ENCODE peak calls at places on chromosomes 13 and 19, in five cellular contexts. One of them, this sample, is unnamed.

GRCh38 chr13:110397445-110397844 is 90.4 kb downstream of the COL4A2 start:
- DNase-seq in astrocyte of the spinal cord: no peak
- DNase-seq in HFF-Myc: no peak
- DNase-seq in heart left ventricle: no peak
- DNase-seq in CD4-positive, alpha-beta T cell: no peak
- DNase-seq in this sample: no peak

GRCh38 chr13:108919036-108919907 is 289.9 kb downstream of the MYO16 start:
- DNase-seq in astrocyte of the spinal cord: peak; percentile 23
- DNase-seq in CD4-positive, alpha-beta T cell: no peak
- DNase-seq in HFF-Myc: no peak
- DNase-seq in heart left ventricle: no peak
- DNase-seq in this sample: no peak

GRCh38 chr13:75861786-75862185 is 225.7 kb downstream of the LMO7 start:
- DNase-seq in heart left ventricle: no peak
- DNase-seq in HFF-Myc: no peak
- DNase-seq in astrocyte of the spinal cord: no peak
- DNase-seq in CD4-positive, alpha-beta T cell: no peak
- DNase-seq in this sample: no peak

GRCh38 chr13:40539954-40540706 is 126.3 kb downstream of the FOXO1 start:
- DNase-seq in CD4-positive, alpha-beta T cell: no peak
- DNase-seq in heart left ventricle: no peak
- DNase-seq in HFF-Myc: peak; percentile 78
- DNase-seq in astrocyte of the spinal cord: peak; percentile 89
- DNase-seq in this sample: no peak

GRCh38 chr13:99949657-99950413 is 21.7 kb downstream of the ZIC5 start:
- DNase-seq in CD4-positive, alpha-beta T cell: no peak
- DNase-seq in astrocyte of the spinal cord: no peak
- DNase-seq in heart left ventricle: no peak
- DNase-seq in HFF-Myc: no peak
- DNase-seq in this sample: no peak

GRCh38 chr13:114283581-114283980 is 2.2 kb downstream of the UPF3A start:
- DNase-seq in CD4-positive, alpha-beta T cell: no peak
- DNase-seq in HFF-Myc: no peak
- DNase-seq in heart left ventricle: no peak
- DNase-seq in astrocyte of the spinal cord: no peak
- DNase-seq in this sample: no peak

GRCh38 chr13:83796364-83796763 is 85.9 kb downstream of the SLITRK1 start:
- DNase-seq in CD4-positive, alpha-beta T cell: no peak
- DNase-seq in heart left ventricle: no peak
- DNase-seq in astrocyte of the spinal cord: no peak
- DNase-seq in HFF-Myc: no peak
- DNase-seq in this sample: no peak

GRCh38 chr13:24654741-24655140 is 25.5 kb upstream of the ATP12A start:
- DNase-seq in HFF-Myc: no peak
- DNase-seq in astrocyte of the spinal cord: no peak
- DNase-seq in CD4-positive, alpha-beta T cell: no peak
- DNase-seq in heart left ventricle: no peak
- DNase-seq in this sample: no peak

GRCh38 chr19:35716735-35716984 is 1.1 kb upstream of the KMT2B start:
- DNase-seq in CD4-positive, alpha-beta T cell: no peak
- DNase-seq in heart left ventricle: no peak
- DNase-seq in astrocyte of the spinal cord: no peak
- DNase-seq in HFF-Myc: no peak
- DNase-seq in this sample: no peak

GRCh38 chr19:58097783-58098681 is at the start of gene ZSCAN18:
- DNase-seq in astrocyte of the spinal cord: peak; percentile 96
- DNase-seq in CD4-positive, alpha-beta T cell: peak; percentile 98
- DNase-seq in heart left ventricle: peak; percentile 99
- DNase-seq in HFF-Myc: peak; percentile 40
- DNase-seq in this sample: peak; percentile 98

GRCh38 chr19:10318807-10319426 is 3.1 kb upstream of the FDX2 start:
- DNase-seq in astrocyte of the spinal cord: no peak
- DNase-seq in HFF-Myc: no peak
- DNase-seq in CD4-positive, alpha-beta T cell: no peak
- DNase-seq in heart left ventricle: no peak
- DNase-seq in this sample: no peak

GRCh38 chr13:96581741-96582140 is 412.5 kb downstream of the OXGR1 start:
- DNase-seq in CD4-positive, alpha-beta T cell: no peak
- DNase-seq in heart left ventricle: no peak
- DNase-seq in HFF-Myc: no peak
- DNase-seq in astrocyte of the spinal cord: no peak
- DNase-seq in this sample: no peak

GRCh38 chr19:48400018-48400742 is 6.7 kb downstream of the GRIN2D start:
- DNase-seq in HFF-Myc: no peak
- DNase-seq in astrocyte of the spinal cord: peak; percentile 81
- DNase-seq in CD4-positive, alpha-beta T cell: no peak
- DNase-seq in heart left ventricle: peak; percentile 66
- DNase-seq in this sample: peak; percentile 63

GRCh38 chr13:20585371-20585770 is 18.4 kb downstream of the IFT88 start:
- DNase-seq in astrocyte of the spinal cord: no peak
- DNase-seq in HFF-Myc: no peak
- DNase-seq in CD4-positive, alpha-beta T cell: no peak
- DNase-seq in heart left ventricle: no peak
- DNase-seq in this sample: no peak

GRCh38 chr13:113083402-113084061 is 22.1 kb upstream of the F7 start:
- DNase-seq in CD4-positive, alpha-beta T cell: no peak
- DNase-seq in HFF-Myc: no peak
- DNase-seq in heart left ventricle: peak; percentile 75
- DNase-seq in astrocyte of the spinal cord: no peak
- DNase-seq in this sample: no peak

GRCh38 chr13:75635621-75636338 is at the start of gene LMO7:
- DNase-seq in HFF-Myc: no peak
- DNase-seq in heart left ventricle: peak; percentile 60
- DNase-seq in CD4-positive, alpha-beta T cell: peak; percentile 52
- DNase-seq in astrocyte of the spinal cord: peak; percentile 73
- DNase-seq in this sample: peak; percentile 88

GRCh38 chr19:5963855-5964254 is 14.1 kb downstream of the RANBP3 start:
- DNase-seq in CD4-positive, alpha-beta T cell: no peak
- DNase-seq in HFF-Myc: no peak
- DNase-seq in heart left ventricle: no peak
- DNase-seq in astrocyte of the spinal cord: no peak
- DNase-seq in this sample: no peak

GRCh38 chr13:73268306-73268705 is 209.5 kb downstream of the KLF5 start:
- DNase-seq in heart left ventricle: no peak
- DNase-seq in astrocyte of the spinal cord: peak; percentile 30
- DNase-seq in CD4-positive, alpha-beta T cell: no peak
- DNase-seq in HFF-Myc: no peak
- DNase-seq in this sample: no peak

GRCh38 chr19:44745386-44745831 is 3.1 kb upstream of the BCL3 start:
- DNase-seq in heart left ventricle: peak; percentile 84
- DNase-seq in HFF-Myc: no peak
- DNase-seq in CD4-positive, alpha-beta T cell: no peak
- DNase-seq in astrocyte of the spinal cord: peak; percentile 73
- DNase-seq in this sample: no peak

GRCh38 chr13:50690020-50690419 is 153.5 kb downstream of the DLEU7 start:
- DNase-seq in astrocyte of the spinal cord: no peak
- DNase-seq in HFF-Myc: no peak
- DNase-seq in CD4-positive, alpha-beta T cell: no peak
- DNase-seq in heart left ventricle: no peak
- DNase-seq in this sample: no peak

GRCh38 chr13:102286326-102286725 is 115.5 kb downstream of the FGF14 start:
- DNase-seq in astrocyte of the spinal cord: peak; percentile 84
- DNase-seq in CD4-positive, alpha-beta T cell: no peak
- DNase-seq in heart left ventricle: no peak
- DNase-seq in HFF-Myc: no peak
- DNase-seq in this sample: no peak

GRCh38 chr13:97723655-97724054 is 229.8 kb upstream of the IPO5 start:
- DNase-seq in HFF-Myc: no peak
- DNase-seq in heart left ventricle: no peak
- DNase-seq in CD4-positive, alpha-beta T cell: no peak
- DNase-seq in astrocyte of the spinal cord: no peak
- DNase-seq in this sample: no peak

GRCh38 chr13:106986033-106986484 is 418.1 kb upstream of the ARGLU1 start:
- DNase-seq in HFF-Myc: no peak
- DNase-seq in astrocyte of the spinal cord: no peak
- DNase-seq in heart left ventricle: no peak
- DNase-seq in CD4-positive, alpha-beta T cell: no peak
- DNase-seq in this sample: no peak

GRCh38 chr19:46787331-46788100 is 878 bp downstream of the SLC1A5 start:
- DNase-seq in CD4-positive, alpha-beta T cell: peak; percentile 20
- DNase-seq in astrocyte of the spinal cord: peak; percentile 67
- DNase-seq in HFF-Myc: no peak
- DNase-seq in heart left ventricle: peak; percentile 78
- DNase-seq in this sample: peak; percentile 54

GRCh38 chr13:45207319-45207718 is 6.5 kb upstream of the KCTD4 start:
- DNase-seq in HFF-Myc: no peak
- DNase-seq in astrocyte of the spinal cord: no peak
- DNase-seq in CD4-positive, alpha-beta T cell: no peak
- DNase-seq in heart left ventricle: no peak
- DNase-seq in this sample: no peak

GRCh38 chr19:51702754-51703654 is 9.9 kb downstream of the SPACA6 start:
- DNase-seq in heart left ventricle: peak; percentile 45
- DNase-seq in astrocyte of the spinal cord: no peak
- DNase-seq in CD4-positive, alpha-beta T cell: no peak
- DNase-seq in HFF-Myc: no peak
- DNase-seq in this sample: no peak

GRCh38 chr19:47444388-47444821 is 25.1 kb upstream of the MEIS3 start:
- DNase-seq in HFF-Myc: no peak
- DNase-seq in CD4-positive, alpha-beta T cell: peak; percentile 36
- DNase-seq in heart left ventricle: no peak
- DNase-seq in astrocyte of the spinal cord: no peak
- DNase-seq in this sample: no peak

GRCh38 chr13:49400755-49401659 is 42.9 kb downstream of the CAB39L start:
- DNase-seq in astrocyte of the spinal cord: peak; percentile 19
- DNase-seq in HFF-Myc: peak; percentile 14
- DNase-seq in CD4-positive, alpha-beta T cell: no peak
- DNase-seq in heart left ventricle: no peak
- DNase-seq in this sample: peak; percentile 26

GRCh38 chr13:48769107-48769704 is 115.5 kb downstream of the CYSLTR2 start:
- DNase-seq in heart left ventricle: peak; percentile 79
- DNase-seq in HFF-Myc: peak; percentile 87
- DNase-seq in CD4-positive, alpha-beta T cell: peak; percentile 46
- DNase-seq in astrocyte of the spinal cord: peak; percentile 92
- DNase-seq in this sample: peak; percentile 55

GRCh38 chr19:35509861-35510625 is 3.4 kb downstream of the DMKN start:
- DNase-seq in HFF-Myc: no peak
- DNase-seq in heart left ventricle: peak; percentile 75
- DNase-seq in astrocyte of the spinal cord: peak; percentile 5
- DNase-seq in CD4-positive, alpha-beta T cell: peak; percentile 64
- DNase-seq in this sample: peak; percentile 94

GRCh38 chr13:29698106-29698505 is 102.6 kb upstream of the SLC7A1 start:
- DNase-seq in HFF-Myc: no peak
- DNase-seq in astrocyte of the spinal cord: no peak
- DNase-seq in CD4-positive, alpha-beta T cell: no peak
- DNase-seq in heart left ventricle: no peak
- DNase-seq in this sample: no peak

GRCh38 chr19:16682539-16682938 is 21.6 kb downstream of the TMEM38A start:
- DNase-seq in astrocyte of the spinal cord: no peak
- DNase-seq in HFF-Myc: no peak
- DNase-seq in CD4-positive, alpha-beta T cell: no peak
- DNase-seq in heart left ventricle: no peak
- DNase-seq in this sample: no peak

GRCh38 chr19:16684216-16684615 is 23.3 kb downstream of the TMEM38A start:
- DNase-seq in HFF-Myc: no peak
- DNase-seq in CD4-positive, alpha-beta T cell: no peak
- DNase-seq in astrocyte of the spinal cord: no peak
- DNase-seq in heart left ventricle: no peak
- DNase-seq in this sample: no peak

GRCh38 chr19:16688084-16688483 is 27.1 kb downstream of the TMEM38A start:
- DNase-seq in heart left ventricle: no peak
- DNase-seq in CD4-positive, alpha-beta T cell: no peak
- DNase-seq in astrocyte of the spinal cord: no peak
- DNase-seq in HFF-Myc: no peak
- DNase-seq in this sample: no peak
- TF ChIP-seq CTCF in heart left ventricle: no peak
- TF ChIP-seq CTCF in CD4-positive, alpha-beta T cell: no peak
- TF ChIP-seq CTCF in astrocyte of the spinal cord: no peak
- TF ChIP-seq CTCF in HFF-Myc: no peak
- TF ChIP-seq CTCF in this sample: no peak

GRCh38 chr13:26074706-26075105 is 22.9 kb upstream of the SHISA2 start:
- DNase-seq in heart left ventricle: no peak
- DNase-seq in astrocyte of the spinal cord: peak; percentile 12
- DNase-seq in HFF-Myc: no peak
- DNase-seq in CD4-positive, alpha-beta T cell: no peak
- DNase-seq in this sample: no peak

GRCh38 chr13:26075498-26075897 is 23.7 kb upstream of the SHISA2 start:
- DNase-seq in HFF-Myc: no peak
- DNase-seq in CD4-positive, alpha-beta T cell: no peak
- DNase-seq in heart left ventricle: no peak
- DNase-seq in astrocyte of the spinal cord: peak; percentile 10
- DNase-seq in this sample: no peak
- TF ChIP-seq CTCF in HFF-Myc: no peak
- TF ChIP-seq CTCF in CD4-positive, alpha-beta T cell: no peak
- TF ChIP-seq CTCF in heart left ventricle: no peak
- TF ChIP-seq CTCF in astrocyte of the spinal cord: no peak
- TF ChIP-seq CTCF in this sample: no peak

GRCh38 chr13:59545007-59545406 is 618.7 kb downstream of the DIAPH3 start:
- DNase-seq in HFF-Myc: no peak
- DNase-seq in CD4-positive, alpha-beta T cell: no peak
- DNase-seq in astrocyte of the spinal cord: no peak
- DNase-seq in heart left ventricle: no peak
- DNase-seq in this sample: no peak
- TF ChIP-seq CTCF in HFF-Myc: peak; percentile 4
- TF ChIP-seq CTCF in CD4-positive, alpha-beta T cell: no peak
- TF ChIP-seq CTCF in astrocyte of the spinal cord: no peak
- TF ChIP-seq CTCF in heart left ventricle: no peak
- TF ChIP-seq CTCF in this sample: no peak

GRCh38 chr19:56611288-56611687 is 16.2 kb downstream of the ZNF71 start:
- DNase-seq in heart left ventricle: no peak
- DNase-seq in HFF-Myc: no peak
- DNase-seq in CD4-positive, alpha-beta T cell: no peak
- DNase-seq in astrocyte of the spinal cord: no peak
- DNase-seq in this sample: no peak

GRCh38 chr19:56608274-56608964 is 13.3 kb downstream of the ZNF71 start:
- DNase-seq in astrocyte of the spinal cord: no peak
- DNase-seq in CD4-positive, alpha-beta T cell: no peak
- DNase-seq in heart left ventricle: no peak
- DNase-seq in HFF-Myc: no peak
- DNase-seq in this sample: no peak

GRCh38 chr19:56617531-56617930 is 22.4 kb downstream of the ZNF71 start:
- DNase-seq in CD4-positive, alpha-beta T cell: no peak
- DNase-seq in astrocyte of the spinal cord: no peak
- DNase-seq in heart left ventricle: no peak
- DNase-seq in HFF-Myc: no peak
- DNase-seq in this sample: no peak

GRCh38 chr19:56613639-56614038 is 18.5 kb downstream of the ZNF71 start:
- DNase-seq in astrocyte of the spinal cord: no peak
- DNase-seq in CD4-positive, alpha-beta T cell: no peak
- DNase-seq in HFF-Myc: no peak
- DNase-seq in heart left ventricle: no peak
- DNase-seq in this sample: no peak

GRCh38 chr19:56612737-56613136 is 17.6 kb downstream of the ZNF71 start:
- DNase-seq in HFF-Myc: no peak
- DNase-seq in astrocyte of the spinal cord: no peak
- DNase-seq in heart left ventricle: no peak
- DNase-seq in CD4-positive, alpha-beta T cell: no peak
- DNase-seq in this sample: no peak
- TF ChIP-seq CTCF in HFF-Myc: no peak
- TF ChIP-seq CTCF in astrocyte of the spinal cord: no peak
- TF ChIP-seq CTCF in heart left ventricle: no peak
- TF ChIP-seq CTCF in CD4-positive, alpha-beta T cell: no peak
- TF ChIP-seq CTCF in this sample: no peak

GRCh38 chr13:52070929-52071523 is 46.5 kb downstream of the UTP14C start:
- DNase-seq in CD4-positive, alpha-beta T cell: no peak
- DNase-seq in astrocyte of the spinal cord: peak; percentile 24
- DNase-seq in HFF-Myc: peak; percentile 10
- DNase-seq in heart left ventricle: no peak
- DNase-seq in this sample: peak; percentile 30
- TF ChIP-seq CTCF in CD4-positive, alpha-beta T cell: no peak
- TF ChIP-seq CTCF in astrocyte of the spinal cord: no peak
- TF ChIP-seq CTCF in HFF-Myc: no peak
- TF ChIP-seq CTCF in heart left ventricle: no peak
- TF ChIP-seq CTCF in this sample: no peak

GRCh38 chr13:52141299-52141698 is 12.4 kb upstream of the NEK5 start:
- DNase-seq in heart left ventricle: no peak
- DNase-seq in astrocyte of the spinal cord: no peak
- DNase-seq in CD4-positive, alpha-beta T cell: no peak
- DNase-seq in HFF-Myc: no peak
- DNase-seq in this sample: no peak
- TF ChIP-seq CTCF in heart left ventricle: no peak
- TF ChIP-seq CTCF in astrocyte of the spinal cord: no peak
- TF ChIP-seq CTCF in CD4-positive, alpha-beta T cell: no peak
- TF ChIP-seq CTCF in HFF-Myc: no peak
- TF ChIP-seq CTCF in this sample: no peak